ENCODE peak calls at places on chromosomes 3 and 15, in eight cellular contexts. Q is pancreas, S is A549, M is psoas muscle, O is suprapubic skin, V is body of pancreas, T is fibroblast of lung, W is breast epithelium. B is an unnamed sample.

GRCh38 chr3:55455915-55456314 is 31.2 kb downstream of the WNT5A start:
- DNase-seq in T (peak; percentile 42), O (no peak), M (peak; percentile 65), S (no peak), W (no peak), V (no peak), Q (no peak), B (no peak)

GRCh38 chr15:66940368-66940767 is 125.0 kb upstream of the SMAD3 start:
- DNase-seq in Q (no peak), O (no peak), V (no peak), T (no peak), W (no peak), S (no peak), M (no peak), B (no peak)

GRCh38 chr3:119741701-119742100 is 38.9 kb downstream of the CFAP91 start:
- DNase-seq in S (no peak), V (no peak), W (no peak), Q (no peak), T (no peak), O (no peak), M (no peak), B (no peak)

GRCh38 chr15:41948499-41948898 is 23.9 kb downstream of the EHD4 start:
- DNase-seq in Q (no peak), T (no peak), V (no peak), S (no peak), M (peak; percentile 79), W (peak; percentile 35), O (no peak), B (no peak)

GRCh38 chr15:25846377-25846776 is 16.8 kb downstream of the ATP10A start:
- DNase-seq in Q (no peak), W (no peak), M (no peak), T (no peak), S (no peak), O (no peak), V (no peak), B (no peak)

GRCh38 chr15:88655780-88656488 is 17.1 kb downstream of the ISG20 start:
- DNase-seq in M (no peak), S (no peak), T (no peak), W (no peak), O (peak; percentile 55), V (no peak), Q (no peak), B (peak; percentile 37)

GRCh38 chr3:79392479-79392878 is 375.3 kb downstream of the ROBO1 start:
- DNase-seq in T (peak; percentile 32), M (no peak), Q (no peak), V (no peak), W (no peak), S (no peak), O (no peak), B (no peak)

GRCh38 chr3:198071602-198072285 is 111.7 kb downstream of the LMLN start:
- DNase-seq in V (no peak), O (no peak), S (peak; percentile 28), T (peak; percentile 99), Q (no peak), W (no peak), M (no peak), B (peak; percentile 8)

GRCh38 chr3:39809995-39810595 is 686 bp downstream of the MYRIP start:
- DNase-seq in O (no peak), S (no peak), Q (peak; percentile 52), W (no peak), M (peak; percentile 42), T (no peak), V (peak; percentile 36), B (no peak)

GRCh38 chr3:73600293-73600938 is 24.3 kb downstream of the PDZRN3 start:
- DNase-seq in O (no peak), Q (no peak), V (no peak), T (peak; percentile 83), W (no peak), S (no peak), M (no peak), B (no peak)

GRCh38 chr3:109018828-109019227 is 65.1 kb upstream of the GUCA1C start:
- DNase-seq in S (no peak), Q (no peak), W (no peak), O (no peak), T (no peak), M (no peak), V (no peak), B (no peak)

GRCh38 chr3:172259726-172260248 is 188.5 kb downstream of the GHSR start:
- DNase-seq in W (no peak), T (peak; percentile 28), S (no peak), O (no peak), M (no peak), V (no peak), Q (no peak), B (no peak)

GRCh38 chr3:53318522-53318921 is 28.8 kb downstream of the DCP1A start:
- DNase-seq in V (no peak), S (no peak), O (no peak), T (peak; percentile 63), Q (no peak), M (no peak), W (no peak), B (no peak)

GRCh38 chr15:40038654-40039543 is at the start of gene SRP14:
- DNase-seq in M (peak; percentile 98), V (peak; percentile 90), Q (peak; percentile 86), O (peak; percentile 98), W (peak; percentile 93), T (peak; percentile 93), S (peak; percentile 78), B (peak; percentile 89)

GRCh38 chr15:98035577-98036010 is 75.1 kb downstream of the ARRDC4 start:
- DNase-seq in T (no peak), W (no peak), S (no peak), M (no peak), V (no peak), Q (no peak), O (no peak), B (no peak)

GRCh38 chr3:185658504-185658912 is 72.4 kb downstream of the SENP2 start:
- DNase-seq in V (peak; percentile 50), M (peak; percentile 67), O (no peak), W (peak; percentile 55), S (peak; percentile 13), Q (no peak), T (peak; percentile 99), B (no peak)

GRCh38 chr3:179943097-179943880 is 93.4 kb downstream of the PEX5L start:
- DNase-seq in W (no peak), T (peak; percentile 8), V (no peak), M (no peak), Q (no peak), S (no peak), O (no peak), B (no peak)

GRCh38 chr3:179945569-179945968 is 91.2 kb downstream of the PEX5L start:
- DNase-seq in M (no peak), W (no peak), S (no peak), V (no peak), Q (no peak), O (no peak), T (no peak), B (no peak)

DNA sequence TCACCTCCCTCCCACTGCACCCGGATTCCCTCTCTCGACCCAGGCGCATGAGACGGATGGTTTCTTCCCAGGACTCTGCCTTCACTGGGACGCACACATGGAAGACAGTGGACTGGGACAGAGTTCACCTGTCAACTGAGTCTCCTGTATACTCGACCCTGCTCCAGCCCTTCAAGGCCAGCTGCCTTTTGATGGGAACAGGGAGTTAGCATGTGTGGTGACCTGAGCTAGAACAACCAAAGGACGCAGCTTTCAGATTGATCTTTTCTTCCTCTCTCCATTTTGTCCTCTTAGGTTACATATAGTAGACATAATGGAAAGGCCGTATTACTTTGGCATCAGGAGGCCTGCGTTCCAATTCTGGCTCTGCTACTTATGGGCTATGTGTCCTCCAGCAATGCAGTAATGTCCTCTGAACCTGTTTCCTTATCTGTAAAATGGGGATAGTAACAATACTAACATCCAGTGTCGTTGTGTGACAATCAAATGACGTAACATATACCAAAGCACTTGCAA is 94.1 kb downstream of the PEX5L start:
- DNase-seq in O (no peak), M (no peak), V (no peak), S (no peak), Q (no peak), W (no peak), T (no peak), B (no peak)
- H3K4me3 ChIP-seq in O (peak overlapping the region; percentile 23), M (peak overlapping the region; percentile 23), V (no peak overlapping the region), S (peak overlapping the region; percentile 38), Q (no peak overlapping the region), W (peak overlapping the region; percentile 23), T (no peak overlapping the region), B (no peak overlapping the region)

DNA sequence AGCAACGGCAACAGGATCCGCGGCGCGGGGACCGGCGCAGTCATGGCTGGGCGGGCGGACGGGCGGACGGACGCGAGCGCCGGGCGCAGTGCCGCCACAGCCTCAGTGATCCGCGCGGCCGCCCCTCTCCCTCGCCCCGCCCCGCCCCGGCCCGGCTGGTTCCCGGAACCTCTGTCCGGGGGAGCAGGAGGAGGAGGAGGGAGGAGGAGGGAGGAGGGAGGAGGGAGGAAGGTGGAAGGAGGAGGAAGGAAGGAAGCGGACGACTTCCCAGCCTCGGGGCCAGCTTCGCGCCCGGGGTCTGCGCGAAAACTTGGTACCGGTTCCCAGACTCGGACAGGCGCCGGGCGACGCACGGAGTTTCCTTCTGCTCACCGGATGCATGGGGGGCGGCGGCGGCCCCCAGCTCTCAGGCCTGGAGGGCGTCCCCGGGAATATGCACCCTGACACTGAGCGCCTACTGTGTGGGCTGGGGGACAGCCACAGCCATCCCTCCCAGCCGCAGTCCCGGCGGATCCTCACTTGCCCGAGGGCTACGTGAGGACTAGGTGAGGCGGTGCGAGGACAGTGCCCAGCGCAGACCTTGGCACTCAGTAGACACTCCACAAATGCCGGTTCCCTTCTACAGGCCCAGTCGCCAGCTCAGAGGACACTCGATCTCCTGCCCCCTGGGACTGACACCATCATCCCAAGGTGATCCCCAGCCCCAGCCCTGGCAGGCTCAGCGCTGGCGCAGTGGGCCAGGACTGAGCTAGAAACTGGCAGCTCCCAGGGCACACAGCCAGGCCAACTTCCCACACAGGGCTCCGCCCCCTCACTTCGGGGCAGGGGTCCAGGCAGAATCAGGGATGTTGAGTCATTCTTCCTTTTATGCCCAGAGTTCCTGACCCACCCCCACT is at the start of gene SHISA5:
- DNase-seq in Q (peak; percentile 79), O (peak; percentile 92), S (no peak), T (peak; percentile 79), V (peak; percentile 74), W (peak; percentile 52), M (peak; percentile 88), B (peak; percentile 25)
- H3K27ac ChIP-seq in Q (peak within 1 kb of the TSS; percentile 82), O (peak within 1 kb of the TSS; percentile 90), S (peak within 1 kb of the TSS; percentile 92), T (peak within 1 kb of the TSS; percentile 77), V (peak within 1 kb of the TSS; percentile 73), W (peak within 1 kb of the TSS; percentile 97), M (peak within 1 kb of the TSS; percentile 72), B (peak within 1 kb of the TSS; percentile 33)

DNA sequence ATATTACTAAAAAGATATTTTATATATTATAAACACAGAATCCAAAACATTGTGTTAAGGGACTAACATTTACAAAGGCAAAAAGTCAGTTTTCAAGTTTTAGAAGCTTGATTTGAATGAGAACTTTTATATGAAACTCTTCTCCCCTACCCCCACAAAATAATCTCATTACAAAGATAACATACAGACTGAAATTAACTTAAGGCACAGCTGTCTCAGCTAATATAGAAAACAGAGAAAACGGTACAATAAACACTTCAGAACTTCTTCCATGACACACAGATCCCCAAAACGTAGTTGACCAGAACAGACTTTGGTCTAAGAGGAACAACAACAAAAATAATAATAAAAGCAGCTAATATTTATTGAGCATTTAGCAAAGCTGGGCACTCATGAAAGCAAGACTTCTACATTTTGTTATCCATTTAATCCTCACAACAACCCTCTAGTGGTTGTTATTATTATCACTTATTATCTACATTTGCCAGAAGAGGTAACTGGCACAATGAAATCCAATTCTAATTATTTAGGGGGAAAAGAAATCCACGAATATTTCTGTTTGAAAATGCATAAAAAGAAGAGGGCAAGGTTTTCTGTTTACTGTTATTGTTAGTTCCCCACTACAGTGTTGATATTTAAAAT is 68.1 kb downstream of the PFN2 start:
- DNase-seq in O (no peak), W (no peak), Q (no peak), V (no peak), S (no peak), T (no peak), M (no peak), B (no peak)
- TF ChIP-seq CTCF in O (no peak), W (no peak), Q (no peak), V (no peak), S (peak; percentile 26), T (no peak), M (peak; percentile 24), B (no peak)

GRCh38 chr3:126259411-126260391 is 79.3 kb upstream of the ALDH1L1 start:
- DNase-seq in Q (peak; percentile 76), M (peak; percentile 88), W (no peak), S (no peak), V (peak; percentile 78), O (no peak), T (no peak), B (no peak)
- H3K4me3 ChIP-seq in Q (no peak overlapping the region), M (peak overlapping the region; percentile 58), W (no peak overlapping the region), S (no peak overlapping the region), V (no peak overlapping the region), O (no peak overlapping the region), T (no peak overlapping the region), B (no peak overlapping the region)